ENCODE peak calls at places on chromosomes 11 and 22, in six cellular contexts. I is K562, C is SK-N-SH, H is H1, S is HepG2, N is GM12878. Q is an unnamed sample.

GRCh38 chr11:117458275-117459120 is 130.8 kb downstream of the CEP164 start:
- DNase-seq in H (no peak), N (no peak), C (no peak), S (no peak), I (no peak), Q (no peak)

GRCh38 chr11:117822031-117822521 is 2.5 kb downstream of the FXYD2 start:
- DNase-seq in H (peak), I (peak), N (no peak), S (no peak), C (peak), Q (no peak)

GRCh38 chr11:36056160-36056751 is 112.4 kb downstream of the LDLRAD3 start:
- DNase-seq in C (peak), N (no peak), H (peak), S (no peak), I (peak), Q (no peak)

GRCh38 chr11:65551572-65552398 is 6.4 kb downstream of the LTBP3 start:
- DNase-seq in H (peak), S (peak), N (no peak), I (peak), C (peak), Q (peak)

GRCh38 chr11:73760066-73760679 is 701 bp downstream of the RAB6A start:
- DNase-seq in C (peak), S (no peak), H (peak), I (peak), N (no peak), Q (no peak)

GRCh38 chr11:36469881-36470802 is 39.9 kb downstream of the TRAF6 start:
- DNase-seq in S (no peak), N (no peak), I (no peak), H (no peak), C (no peak), Q (no peak)

GRCh38 chr11:85406841-85407240 is 220.3 kb downstream of the DLG2 start:
- DNase-seq in C (no peak), N (no peak), H (no peak), I (no peak), S (no peak), Q (no peak)

GRCh38 chr11:66183581-66184048 is 84.8 kb upstream of the RAB1B start:
- DNase-seq in I (no peak), C (no peak), N (no peak), H (no peak), S (no peak), Q (no peak)

GRCh38 chr22:39815882-39816395 is 77.6 kb downstream of the ENTHD1 start:
- DNase-seq in H (no peak), S (no peak), N (no peak), C (no peak), I (no peak), Q (no peak)

GRCh38 chr11:45511566-45511965 is 153.9 kb downstream of the CHST1 start:
- DNase-seq in I (no peak), N (no peak), H (no peak), C (no peak), S (no peak), Q (no peak)

GRCh38 chr11:35347921-35348331 is 71.4 kb downstream of the SLC1A2 start:
- DNase-seq in H (no peak), I (no peak), S (no peak), C (peak), N (no peak), Q (no peak)

GRCh38 chr11:65069217-65069616 is 10.9 kb upstream of the NAALADL1 start:
- DNase-seq in H (no peak), S (peak), N (no peak), I (no peak), C (no peak), Q (no peak)

GRCh38 chr11:8025816-8026215 is 38.7 kb downstream of the EIF3F start:
- DNase-seq in C (no peak), N (no peak), H (no peak), I (no peak), S (no peak), Q (no peak)
- TF ChIP-seq YY1 in C (no peak), N (no peak), H (no peak), I (no peak), S (no peak), Q (no peak)

GRCh38 chr11:59754494-59754858 is 700 bp upstream of the STX3 start:
- DNase-seq in I (peak), H (no peak), N (no peak), C (peak), S (no peak), Q (no peak)

GRCh38 chr11:59754859-59755700 is at the start of gene STX3:
- DNase-seq in C (peak), N (no peak), S (peak), H (peak), I (peak), Q (peak)

GRCh38 chr11:59755701-59756495 is 722 bp downstream of the STX3 start:
- DNase-seq in N (no peak), I (peak), H (peak), C (peak), S (peak), Q (peak)

GRCh38 chr11:59756845-59757244 is 1.7 kb downstream of the STX3 start:
- DNase-seq in S (no peak), C (no peak), H (no peak), I (peak), N (no peak), Q (peak)

GRCh38 chr11:59756496-59756840 is 1.3 kb downstream of the STX3 start:
- DNase-seq in S (no peak), C (no peak), H (no peak), N (no peak), I (no peak), Q (no peak)
- TF ChIP-seq RAD21 in S (no peak), C (no peak), H (no peak), N (no peak), I (no peak), Q (no peak)

GRCh38 chr11:12457030-12457600 is 79.7 kb downstream of the PARVA start:
- DNase-seq in C (no peak), I (no peak), N (no peak), H (no peak), S (no peak), Q (no peak)

GRCh38 chr11:12458042-12458441 is 80.7 kb downstream of the PARVA start:
- DNase-seq in C (no peak), N (no peak), H (no peak), S (no peak), I (no peak), Q (no peak)

GRCh38 chr11:12453243-12453642 is 75.9 kb downstream of the PARVA start:
- DNase-seq in N (no peak), H (no peak), C (no peak), I (no peak), S (no peak), Q (no peak)

GRCh38 chr11:12454782-12455181 is 77.4 kb downstream of the PARVA start:
- DNase-seq in H (no peak), N (no peak), S (no peak), I (no peak), C (no peak), Q (no peak)

DNA sequence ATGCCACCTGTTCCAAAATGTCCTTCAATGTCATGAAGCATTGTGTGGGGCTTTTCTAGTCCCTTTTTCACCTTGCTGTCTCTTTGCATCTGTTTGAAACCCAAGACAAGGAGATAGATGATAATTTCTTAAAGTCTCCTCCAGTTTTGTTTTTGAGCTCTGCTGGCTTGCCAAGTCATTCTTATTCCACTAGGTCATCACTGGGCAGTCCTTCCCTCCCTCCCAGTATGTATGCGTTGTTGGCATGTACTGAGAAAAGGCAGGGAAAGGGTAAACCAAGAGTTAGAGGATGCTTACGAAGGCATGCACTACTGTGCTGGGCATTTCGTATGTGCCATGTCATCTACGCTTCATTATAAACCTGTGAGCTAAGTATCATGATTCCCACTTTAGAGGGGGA is 78.6 kb downstream of the PARVA start:
- DNase-seq in C (no peak), I (no peak), H (no peak), N (no peak), S (no peak), Q (no peak)
- TF ChIP-seq YY1 in C (no peak), I (no peak), H (no peak), N (no peak), S (no peak), Q (no peak)

GRCh38 chr22:20176421-20177060 is 25.7 kb upstream of the CCDC188 start:
- DNase-seq in H (no peak), I (no peak), S (no peak), N (no peak), C (no peak), Q (no peak)

GRCh38 chr22:20175597-20175900 is 24.7 kb upstream of the CCDC188 start:
- DNase-seq in I (no peak), S (no peak), H (no peak), N (no peak), C (peak), Q (no peak)

GRCh38 chr22:20173246-20173645 is 22.4 kb upstream of the CCDC188 start:
- DNase-seq in I (no peak), H (no peak), C (no peak), S (no peak), N (no peak), Q (no peak)

GRCh38 chr22:20173720-20174119 is 22.9 kb upstream of the CCDC188 start:
- DNase-seq in H (no peak), S (no peak), N (no peak), I (no peak), C (no peak), Q (no peak)

DNA sequence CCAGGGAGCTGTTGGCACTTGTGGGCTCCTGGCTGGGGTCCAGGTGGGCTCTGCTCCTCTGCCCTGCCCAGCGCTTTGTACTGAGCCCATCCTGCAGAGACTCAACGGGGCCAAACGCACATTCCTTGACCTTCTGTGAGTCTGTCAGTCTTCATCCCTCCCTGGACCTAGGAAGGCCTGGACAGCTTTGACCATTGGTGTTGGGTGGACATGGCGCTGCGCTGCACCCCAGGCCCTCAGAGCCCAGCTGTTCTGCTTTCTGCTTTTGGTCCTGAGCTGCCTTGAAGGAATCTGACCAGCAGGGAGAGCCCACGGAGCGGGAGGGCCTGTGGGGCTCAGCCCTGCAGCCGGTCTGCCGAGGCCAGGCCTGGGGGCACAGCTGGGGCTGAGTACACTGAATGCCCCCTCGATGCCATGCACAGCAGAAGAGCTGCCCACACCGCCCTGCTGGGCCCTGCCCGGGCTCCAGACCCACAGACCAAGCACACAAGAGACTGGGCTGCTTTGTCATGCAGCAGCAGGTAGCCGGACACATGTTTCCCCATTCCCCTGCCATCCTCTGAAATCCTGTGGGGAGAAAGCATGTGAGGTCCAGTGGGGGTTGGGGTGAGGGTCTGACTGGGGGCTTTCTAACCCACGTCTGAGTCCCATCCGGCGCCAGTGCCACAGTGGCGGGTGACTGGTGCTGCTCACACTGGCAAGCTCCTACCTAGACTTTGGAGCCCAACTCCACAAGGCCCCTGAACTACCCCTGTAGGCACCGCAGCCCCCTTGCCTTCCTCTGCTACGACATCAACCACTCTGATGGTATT is 24.1 kb upstream of the CCDC188 start:
- DNase-seq in N (no peak), S (no peak), C (no peak), I (peak), H (no peak), Q (no peak)
- TF ChIP-seq RAD21 in N (peak), S (peak), C (peak), I (no peak), H (peak), Q (peak)

GRCh38 chr11:120409655-120410054 is 73.4 kb downstream of the ARHGEF12 start:
- DNase-seq in C (no peak), N (no peak), I (no peak), S (no peak), H (no peak), Q (no peak)

GRCh38 chr11:120410622-120411380 is 74.6 kb downstream of the ARHGEF12 start:
- DNase-seq in H (no peak), I (no peak), N (no peak), S (no peak), C (no peak), Q (no peak)

DNA sequence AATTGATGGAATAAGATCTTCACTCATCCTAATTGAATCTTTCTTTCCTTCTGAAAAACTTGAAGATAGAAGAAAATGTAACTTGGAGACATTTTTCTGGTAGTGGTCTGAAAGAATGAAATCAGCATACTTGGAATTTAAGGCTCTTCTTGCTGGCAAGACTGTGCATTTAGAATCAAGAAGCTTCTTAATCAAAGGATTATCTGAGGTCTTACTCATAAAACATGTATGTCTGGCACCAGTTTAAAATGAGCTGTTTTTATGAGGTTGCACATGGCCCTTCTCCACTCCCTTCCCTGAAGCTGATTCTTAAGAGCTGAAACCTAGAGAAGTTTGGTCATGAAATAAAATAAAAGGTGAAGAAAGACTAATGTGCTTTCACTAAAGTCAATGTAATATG is 77.3 kb downstream of the ARHGEF12 start:
- DNase-seq in N (no peak), C (no peak), S (no peak), I (no peak), H (no peak), Q (no peak)
- TF ChIP-seq YY1 in N (no peak), C (no peak), S (no peak), I (no peak), H (no peak), Q (no peak)

GRCh38 chr22:36246718-36247117 is 6.2 kb upstream of the APOL1 start:
- DNase-seq in C (no peak), H (no peak), N (no peak), S (no peak), I (no peak), Q (no peak)
- TF ChIP-seq RAD21 in C (no peak), H (no peak), N (no peak), S (no peak), I (no peak), Q (no peak)

GRCh38 chr11:10255388-10256125 is 38.5 kb downstream of the SBF2 start:
- DNase-seq in I (no peak), H (no peak), C (no peak), N (no peak), S (no peak), Q (no peak)
- TF ChIP-seq YY1 in I (no peak), H (no peak), C (no peak), N (no peak), S (no peak), Q (no peak)

GRCh38 chr11:61302550-61302949 is 7.4 kb upstream of the VWCE start:
- DNase-seq in C (no peak), I (no peak), H (no peak), N (no peak), S (no peak), Q (no peak)
- TF ChIP-seq RAD21 in C (no peak), I (no peak), H (no peak), N (no peak), S (no peak), Q (no peak)

GRCh38 chr11:6856871-6857270 is 6.0 kb upstream of the OR10A2 start:
- DNase-seq in I (no peak), S (no peak), H (no peak), C (no peak), N (no peak), Q (no peak)
- TF ChIP-seq YY1 in I (no peak), S (no peak), H (no peak), C (no peak), N (no peak), Q (no peak)

Q was measured in HCT116.